ENCODE peak calls at places on chromosomes 11 and 22, in ten cellular contexts. One of them, this sample, is unnamed.

GRCh38 chr11:20353829-20354434 is 9.6 kb upstream of the HTATIP2 start:
- DNase-seq in fibroblast of lung: peak; percentile 24
- DNase-seq in tibial nerve: peak; percentile 21
- DNase-seq in psoas muscle: peak; percentile 15
- DNase-seq in GM10248: peak; percentile 35
- DNase-seq in GM23338: peak; percentile 72
- DNase-seq in IMR-90: peak; percentile 48
- DNase-seq in colonic mucosa: no peak
- DNase-seq in progenitor cell of endocrine pancreas: no peak
- DNase-seq in cardiac muscle cell: peak; percentile 64
- DNase-seq in this sample: peak; percentile 52

GRCh38 chr11:68942751-68943271 is 38.0 kb downstream of the MRGPRD start:
- DNase-seq in tibial nerve: no peak
- DNase-seq in cardiac muscle cell: no peak
- DNase-seq in fibroblast of lung: peak; percentile 73
- DNase-seq in GM23338: no peak
- DNase-seq in IMR-90: no peak
- DNase-seq in GM10248: peak; percentile 56
- DNase-seq in psoas muscle: no peak
- DNase-seq in colonic mucosa: no peak
- DNase-seq in progenitor cell of endocrine pancreas: no peak
- DNase-seq in this sample: no peak

GRCh38 chr11:28675183-28675582 is 567.0 kb downstream of the METTL15 start:
- DNase-seq in cardiac muscle cell: no peak
- DNase-seq in IMR-90: no peak
- DNase-seq in fibroblast of lung: no peak
- DNase-seq in psoas muscle: no peak
- DNase-seq in tibial nerve: no peak
- DNase-seq in progenitor cell of endocrine pancreas: no peak
- DNase-seq in GM23338: no peak
- DNase-seq in GM10248: no peak
- DNase-seq in colonic mucosa: no peak
- DNase-seq in this sample: no peak

GRCh38 chr22:35604671-35605457 is 12.3 kb downstream of the MB start:
- DNase-seq in progenitor cell of endocrine pancreas: no peak
- DNase-seq in GM23338: no peak
- DNase-seq in fibroblast of lung: peak; percentile 74
- DNase-seq in IMR-90: no peak
- DNase-seq in psoas muscle: no peak
- DNase-seq in tibial nerve: no peak
- DNase-seq in colonic mucosa: no peak
- DNase-seq in cardiac muscle cell: no peak
- DNase-seq in GM10248: no peak
- DNase-seq in this sample: peak; percentile 71

GRCh38 chr22:46351767-46352166 is 16.3 kb downstream of the TRMU start:
- DNase-seq in IMR-90: no peak
- DNase-seq in psoas muscle: no peak
- DNase-seq in fibroblast of lung: no peak
- DNase-seq in GM23338: no peak
- DNase-seq in tibial nerve: no peak
- DNase-seq in GM10248: no peak
- DNase-seq in cardiac muscle cell: no peak
- DNase-seq in colonic mucosa: no peak
- DNase-seq in progenitor cell of endocrine pancreas: no peak
- DNase-seq in this sample: no peak

GRCh38 chr11:115286614-115287013 is 217.6 kb downstream of the CADM1 start:
- DNase-seq in psoas muscle: no peak
- DNase-seq in progenitor cell of endocrine pancreas: no peak
- DNase-seq in GM23338: no peak
- DNase-seq in GM10248: no peak
- DNase-seq in fibroblast of lung: no peak
- DNase-seq in colonic mucosa: no peak
- DNase-seq in IMR-90: no peak
- DNase-seq in tibial nerve: no peak
- DNase-seq in cardiac muscle cell: no peak
- DNase-seq in this sample: no peak

GRCh38 chr11:14927146-14927545 is 35.1 kb upstream of the CYP2R1 start:
- DNase-seq in tibial nerve: no peak
- DNase-seq in GM23338: no peak
- DNase-seq in GM10248: no peak
- DNase-seq in psoas muscle: no peak
- DNase-seq in progenitor cell of endocrine pancreas: no peak
- DNase-seq in colonic mucosa: no peak
- DNase-seq in IMR-90: peak; percentile 5
- DNase-seq in cardiac muscle cell: no peak
- DNase-seq in fibroblast of lung: peak; percentile 73
- DNase-seq in this sample: no peak

GRCh38 chr11:103031834-103032233 is 60.1 kb downstream of the DCUN1D5 start:
- DNase-seq in tibial nerve: no peak
- DNase-seq in IMR-90: peak; percentile 61
- DNase-seq in fibroblast of lung: peak; percentile 87
- DNase-seq in colonic mucosa: no peak
- DNase-seq in GM23338: no peak
- DNase-seq in progenitor cell of endocrine pancreas: no peak
- DNase-seq in cardiac muscle cell: no peak
- DNase-seq in psoas muscle: no peak
- DNase-seq in GM10248: no peak
- DNase-seq in this sample: no peak

GRCh38 chr11:103936059-103936458 is 100.4 kb upstream of the DDI1 start:
- DNase-seq in GM23338: no peak
- DNase-seq in colonic mucosa: no peak
- DNase-seq in IMR-90: peak; percentile 44
- DNase-seq in fibroblast of lung: peak; percentile 54
- DNase-seq in progenitor cell of endocrine pancreas: no peak
- DNase-seq in cardiac muscle cell: no peak
- DNase-seq in GM10248: no peak
- DNase-seq in tibial nerve: no peak
- DNase-seq in psoas muscle: no peak
- DNase-seq in this sample: no peak

GRCh38 chr11:8258289-8258688 is 5.4 kb downstream of the LMO1 start:
- DNase-seq in cardiac muscle cell: no peak
- DNase-seq in colonic mucosa: no peak
- DNase-seq in fibroblast of lung: peak; percentile 8
- DNase-seq in tibial nerve: no peak
- DNase-seq in IMR-90: no peak
- DNase-seq in progenitor cell of endocrine pancreas: no peak
- DNase-seq in psoas muscle: peak; percentile 52
- DNase-seq in GM10248: no peak
- DNase-seq in GM23338: no peak
- DNase-seq in this sample: no peak

GRCh38 chr22:35399678-35400334 is at the start of gene MCM5:
- DNase-seq in psoas muscle: peak; percentile 97
- DNase-seq in tibial nerve: peak; percentile 96
- DNase-seq in cardiac muscle cell: peak; percentile 97
- DNase-seq in progenitor cell of endocrine pancreas: peak; percentile 90
- DNase-seq in colonic mucosa: peak; percentile 98
- DNase-seq in GM10248: peak; percentile 99
- DNase-seq in GM23338: peak; percentile 99
- DNase-seq in IMR-90: peak; percentile 96
- DNase-seq in fibroblast of lung: peak; percentile 96
- DNase-seq in this sample: peak; percentile 97

GRCh38 chr11:67615455-67616430 is 9.0 kb downstream of the NDUFV1 start:
- DNase-seq in colonic mucosa: peak; percentile 63
- DNase-seq in tibial nerve: no peak
- DNase-seq in psoas muscle: peak; percentile 47
- DNase-seq in IMR-90: no peak
- DNase-seq in GM10248: peak; percentile 56
- DNase-seq in fibroblast of lung: no peak
- DNase-seq in cardiac muscle cell: peak; percentile 65
- DNase-seq in GM23338: peak; percentile 85
- DNase-seq in progenitor cell of endocrine pancreas: no peak
- DNase-seq in this sample: peak; percentile 72

GRCh38 chr11:9581556-9582161 is 8.2 kb downstream of the WEE1 start:
- DNase-seq in GM10248: no peak
- DNase-seq in tibial nerve: no peak
- DNase-seq in cardiac muscle cell: no peak
- DNase-seq in psoas muscle: no peak
- DNase-seq in GM23338: no peak
- DNase-seq in progenitor cell of endocrine pancreas: no peak
- DNase-seq in colonic mucosa: no peak
- DNase-seq in fibroblast of lung: no peak
- DNase-seq in IMR-90: no peak
- DNase-seq in this sample: no peak

GRCh38 chr11:61507962-61508824 is at the start of gene LRRC10B:
- DNase-seq in fibroblast of lung: no peak
- DNase-seq in GM23338: peak; percentile 95
- DNase-seq in psoas muscle: peak; percentile 33
- DNase-seq in colonic mucosa: peak; percentile 84
- DNase-seq in tibial nerve: no peak
- DNase-seq in GM10248: peak; percentile 45
- DNase-seq in IMR-90: no peak
- DNase-seq in progenitor cell of endocrine pancreas: peak; percentile 45
- DNase-seq in cardiac muscle cell: peak; percentile 80
- DNase-seq in this sample: peak; percentile 49

GRCh38 chr22:46845281-46846153 is 83.1 kb downstream of the TBC1D22A start:
- DNase-seq in fibroblast of lung: peak; percentile 43
- DNase-seq in colonic mucosa: no peak
- DNase-seq in psoas muscle: no peak
- DNase-seq in progenitor cell of endocrine pancreas: no peak
- DNase-seq in IMR-90: peak; percentile 63
- DNase-seq in GM23338: no peak
- DNase-seq in cardiac muscle cell: no peak
- DNase-seq in tibial nerve: no peak
- DNase-seq in GM10248: no peak
- DNase-seq in this sample: no peak

GRCh38 chr11:121864660-121865059 is 251.4 kb downstream of the BLID start:
- DNase-seq in IMR-90: no peak
- DNase-seq in cardiac muscle cell: no peak
- DNase-seq in fibroblast of lung: no peak
- DNase-seq in psoas muscle: no peak
- DNase-seq in colonic mucosa: no peak
- DNase-seq in progenitor cell of endocrine pancreas: no peak
- DNase-seq in tibial nerve: no peak
- DNase-seq in GM23338: no peak
- DNase-seq in GM10248: no peak
- DNase-seq in this sample: no peak
- TF ChIP-seq CTCF in IMR-90: no peak
- TF ChIP-seq CTCF in cardiac muscle cell: peak; percentile 5
- TF ChIP-seq CTCF in fibroblast of lung: no peak
- TF ChIP-seq CTCF in psoas muscle: no peak
- TF ChIP-seq CTCF in colonic mucosa: no peak
- TF ChIP-seq CTCF in progenitor cell of endocrine pancreas: no peak
- TF ChIP-seq CTCF in tibial nerve: no peak
- TF ChIP-seq CTCF in GM23338: no peak
- TF ChIP-seq CTCF in GM10248: no peak
- TF ChIP-seq CTCF in this sample: no peak

GRCh38 chr11:118953265-118953664 is 2.8 kb upstream of the UPK2 start:
- DNase-seq in GM23338: peak; percentile 92
- DNase-seq in colonic mucosa: no peak
- DNase-seq in tibial nerve: no peak
- DNase-seq in fibroblast of lung: peak; percentile 45
- DNase-seq in progenitor cell of endocrine pancreas: no peak
- DNase-seq in cardiac muscle cell: no peak
- DNase-seq in psoas muscle: no peak
- DNase-seq in GM10248: no peak
- DNase-seq in IMR-90: peak; percentile 18
- DNase-seq in this sample: no peak

GRCh38 chr11:118947091-118947490 is 9.0 kb upstream of the UPK2 start:
- DNase-seq in cardiac muscle cell: no peak
- DNase-seq in IMR-90: no peak
- DNase-seq in psoas muscle: no peak
- DNase-seq in tibial nerve: no peak
- DNase-seq in progenitor cell of endocrine pancreas: no peak
- DNase-seq in colonic mucosa: no peak
- DNase-seq in GM23338: no peak
- DNase-seq in GM10248: no peak
- DNase-seq in fibroblast of lung: no peak
- DNase-seq in this sample: no peak

GRCh38 chr11:118947999-118948398 is 8.1 kb upstream of the UPK2 start:
- DNase-seq in cardiac muscle cell: no peak
- DNase-seq in IMR-90: no peak
- DNase-seq in tibial nerve: no peak
- DNase-seq in colonic mucosa: no peak
- DNase-seq in psoas muscle: no peak
- DNase-seq in progenitor cell of endocrine pancreas: no peak
- DNase-seq in GM10248: no peak
- DNase-seq in GM23338: no peak
- DNase-seq in fibroblast of lung: no peak
- DNase-seq in this sample: no peak
- TF ChIP-seq CTCF in cardiac muscle cell: no peak
- TF ChIP-seq CTCF in IMR-90: no peak
- TF ChIP-seq CTCF in tibial nerve: no peak
- TF ChIP-seq CTCF in colonic mucosa: no peak
- TF ChIP-seq CTCF in psoas muscle: no peak
- TF ChIP-seq CTCF in progenitor cell of endocrine pancreas: no peak
- TF ChIP-seq CTCF in GM10248: no peak
- TF ChIP-seq CTCF in GM23338: no peak
- TF ChIP-seq CTCF in fibroblast of lung: no peak
- TF ChIP-seq CTCF in this sample: no peak

GRCh38 chr11:125724125-125724524 is 22.0 kb upstream of the PATE1 start:
- DNase-seq in tibial nerve: no peak
- DNase-seq in GM23338: peak; percentile 56
- DNase-seq in progenitor cell of endocrine pancreas: no peak
- DNase-seq in psoas muscle: no peak
- DNase-seq in fibroblast of lung: peak; percentile 30
- DNase-seq in colonic mucosa: no peak
- DNase-seq in cardiac muscle cell: no peak
- DNase-seq in GM10248: no peak
- DNase-seq in IMR-90: peak; percentile 4
- DNase-seq in this sample: no peak
- TF ChIP-seq CTCF in tibial nerve: no peak
- TF ChIP-seq CTCF in GM23338: peak; percentile 48
- TF ChIP-seq CTCF in progenitor cell of endocrine pancreas: peak; percentile 13
- TF ChIP-seq CTCF in psoas muscle: no peak
- TF ChIP-seq CTCF in fibroblast of lung: peak; percentile 21
- TF ChIP-seq CTCF in colonic mucosa: no peak
- TF ChIP-seq CTCF in cardiac muscle cell: peak; percentile 52
- TF ChIP-seq CTCF in GM10248: no peak
- TF ChIP-seq CTCF in IMR-90: no peak
- TF ChIP-seq CTCF in this sample: no peak

DNA sequence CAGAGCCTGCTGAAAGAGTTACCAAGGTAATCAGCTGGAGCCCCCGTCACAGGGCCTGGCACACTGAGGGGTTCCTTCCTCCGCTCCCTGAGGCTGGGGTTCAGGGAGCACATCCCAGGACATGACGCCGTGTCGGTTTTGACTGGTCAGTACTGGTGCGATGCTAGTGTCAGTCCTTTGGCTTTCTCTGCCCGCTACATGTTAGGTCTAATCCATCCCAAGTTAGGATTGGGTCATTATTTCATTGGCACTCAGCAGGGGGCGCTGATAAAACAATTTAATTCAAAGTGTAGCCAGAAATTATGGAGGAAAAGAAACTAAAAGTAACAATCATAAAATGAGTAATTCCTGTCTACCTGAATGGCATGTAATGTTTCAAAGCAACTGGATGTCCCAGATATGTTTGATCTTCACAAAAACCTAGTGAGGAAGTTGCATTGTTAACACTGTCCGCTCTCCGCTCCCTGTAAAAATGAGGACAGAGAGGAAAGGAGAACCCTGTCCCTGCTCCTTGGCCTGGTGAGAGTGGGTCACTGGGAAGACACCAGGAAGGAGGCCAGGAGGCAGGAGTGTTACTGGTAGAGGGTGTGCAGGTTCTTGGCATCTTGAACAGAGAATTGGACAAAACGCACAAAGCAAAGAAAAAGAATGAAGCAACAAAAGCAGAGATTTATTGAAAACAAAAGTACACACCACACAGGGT is 27.1 kb downstream of the TSKU start:
- DNase-seq in GM23338: no peak
- DNase-seq in GM10248: peak; percentile 41
- DNase-seq in psoas muscle: no peak
- DNase-seq in fibroblast of lung: no peak
- DNase-seq in cardiac muscle cell: no peak
- DNase-seq in IMR-90: no peak
- DNase-seq in tibial nerve: peak; percentile 70
- DNase-seq in progenitor cell of endocrine pancreas: no peak
- DNase-seq in colonic mucosa: peak; percentile 75
- DNase-seq in this sample: peak; percentile 63
- TF ChIP-seq CTCF in GM23338: peak; percentile 58
- TF ChIP-seq CTCF in GM10248: peak; percentile 30
- TF ChIP-seq CTCF in psoas muscle: peak; percentile 39
- TF ChIP-seq CTCF in fibroblast of lung: peak; percentile 61
- TF ChIP-seq CTCF in cardiac muscle cell: peak; percentile 70
- TF ChIP-seq CTCF in IMR-90: peak; percentile 76
- TF ChIP-seq CTCF in tibial nerve: peak; percentile 35
- TF ChIP-seq CTCF in progenitor cell of endocrine pancreas: peak; percentile 43
- TF ChIP-seq CTCF in colonic mucosa: no peak
- TF ChIP-seq CTCF in this sample: peak; percentile 69

This sample was measured in Calu3.